ENCODE peak calls at places on chromosomes 7 and 10, in seven cellular contexts. W, H, C, Q, V, P and E are unnamed samples.
A peak's percentile ranks its signal among the peaks of the same experiment; 100 is the strongest.

GRCh38 chr7:42414028-42414427 is 177.0 kb upstream of the GLI3 start:
- DNase-seq in W (no peak), H (no peak), C (no peak), Q (no peak), V (no peak), P (peak; percentile 15), E (no peak)

GRCh38 chr7:69276011-69276729 is 322.1 kb upstream of the AUTS2 start:
- DNase-seq in W (no peak), H (no peak), C (no peak), Q (no peak), V (no peak), P (no peak), E (peak; percentile 7)

GRCh38 chr7:130662426-130662825 is 6.1 kb downstream of the COPG2 start:
- DNase-seq in W (peak; percentile 36), H (no peak), C (no peak), Q (no peak), V (no peak), P (peak; percentile 59), E (no peak)

GRCh38 chr10:48453451-48454301 is 147.2 kb downstream of the MAPK8 start:
- DNase-seq in W (no peak), H (no peak), C (no peak), Q (no peak), V (no peak), P (peak; percentile 85), E (no peak)

GRCh38 chr10:100374137-100374655 is 27.2 kb downstream of the SCD start:
- DNase-seq in W (no peak), H (no peak), C (no peak), Q (no peak), V (peak; percentile 93), P (no peak), E (no peak)

GRCh38 chr10:104022020-104022419 is 55.1 kb downstream of the SLK start:
- DNase-seq in W (no peak), H (no peak), C (no peak), Q (no peak), V (no peak), P (no peak), E (no peak)

GRCh38 chr10:51250278-51250914 is 176.1 kb downstream of the PRKG1 start:
- DNase-seq in W (no peak), H (no peak), C (no peak), Q (no peak), V (no peak), P (no peak), E (peak; percentile 52)

GRCh38 chr7:22659741-22660140 is 67.3 kb upstream of the IL6 start:
- DNase-seq in W (no peak), H (no peak), C (no peak), Q (no peak), V (no peak), P (peak; percentile 49), E (no peak)

GRCh38 chr10:42801135-42801534 is 18.5 kb downstream of the BMS1 start:
- DNase-seq in W (peak; percentile 21), H (no peak), C (no peak), Q (no peak), V (no peak), P (no peak), E (no peak)

GRCh38 chr10:106573106-106573505 is 591.4 kb downstream of the SORCS1 start:
- DNase-seq in W (peak; percentile 69), H (no peak), C (no peak), Q (no peak), V (peak; percentile 39), P (no peak), E (no peak)

GRCh38 chr10:111247781-111248389 is 171.1 kb downstream of the ADRA2A start:
- DNase-seq in W (no peak), H (no peak), C (no peak), Q (no peak), V (no peak), P (peak; percentile 98), E (no peak)

GRCh38 chr7:92527300-92528187 is 776 bp downstream of the PEX1 start:
- DNase-seq in W (peak; percentile 55), H (peak; percentile 36), C (peak; percentile 54), Q (no peak), V (peak; percentile 65), P (peak; percentile 57), E (peak; percentile 78)

GRCh38 chr7:20216637-20217036 is 547 bp downstream of the MACC1 start:
- DNase-seq in W (no peak), H (no peak), C (no peak), Q (no peak), V (no peak), P (no peak), E (no peak)

GRCh38 chr7:20213378-20213777 is 3.8 kb downstream of the MACC1 start:
- DNase-seq in W (no peak), H (no peak), C (no peak), Q (no peak), V (no peak), P (no peak), E (no peak)

GRCh38 chr7:20214132-20214531 is 3.1 kb downstream of the MACC1 start:
- DNase-seq in W (no peak), H (no peak), C (no peak), Q (no peak), V (no peak), P (no peak), E (no peak)

GRCh38 chr7:20217193-20217948 is at the start of gene MACC1:
- DNase-seq in W (no peak), H (peak; percentile 23), C (peak; percentile 90), Q (peak; percentile 86), V (peak; percentile 89), P (peak; percentile 93), E (no peak)

GRCh38 chr7:20214787-20215669 is 2.2 kb downstream of the MACC1 start:
- DNase-seq in W (no peak), H (no peak), C (no peak), Q (no peak), V (peak; percentile 72), P (peak; percentile 70), E (peak; percentile 45)
- H3K9ac ChIP-seq in W (no peak overlapping the region), H (no peak overlapping the region), C (no peak overlapping the region), Q (no peak overlapping the region), V (no peak overlapping the region), P (no peak overlapping the region), E (no peak overlapping the region)

GRCh38 chr10:60954045-60954444 is 10.1 kb upstream of the RHOBTB1 start:
- DNase-seq in W (no peak), H (no peak), C (no peak), Q (no peak), V (no peak), P (no peak), E (no peak)
- H3K4ac ChIP-seq in W (no peak overlapping the region), H (no peak overlapping the region), C (no peak overlapping the region), Q (no peak overlapping the region), V (no peak overlapping the region), P (no peak overlapping the region), E (no peak overlapping the region)

GRCh38 chr10:113562693-113563092 is 9.8 kb downstream of the HABP2 start:
- DNase-seq in W (no peak), H (no peak), C (no peak), Q (no peak), V (no peak), P (peak; percentile 45), E (no peak)

GRCh38 chr10:113561214-113561613 is 8.4 kb downstream of the HABP2 start:
- DNase-seq in W (no peak), H (no peak), C (no peak), Q (no peak), V (no peak), P (no peak), E (no peak)

GRCh38 chr10:113562108-113562507 is 9.3 kb downstream of the HABP2 start:
- DNase-seq in W (no peak), H (no peak), C (no peak), Q (no peak), V (no peak), P (no peak), E (no peak)

GRCh38 chr10:113565364-113565763 is 12.5 kb downstream of the HABP2 start:
- DNase-seq in W (no peak), H (no peak), C (no peak), Q (no peak), V (no peak), P (no peak), E (no peak)

DNA sequence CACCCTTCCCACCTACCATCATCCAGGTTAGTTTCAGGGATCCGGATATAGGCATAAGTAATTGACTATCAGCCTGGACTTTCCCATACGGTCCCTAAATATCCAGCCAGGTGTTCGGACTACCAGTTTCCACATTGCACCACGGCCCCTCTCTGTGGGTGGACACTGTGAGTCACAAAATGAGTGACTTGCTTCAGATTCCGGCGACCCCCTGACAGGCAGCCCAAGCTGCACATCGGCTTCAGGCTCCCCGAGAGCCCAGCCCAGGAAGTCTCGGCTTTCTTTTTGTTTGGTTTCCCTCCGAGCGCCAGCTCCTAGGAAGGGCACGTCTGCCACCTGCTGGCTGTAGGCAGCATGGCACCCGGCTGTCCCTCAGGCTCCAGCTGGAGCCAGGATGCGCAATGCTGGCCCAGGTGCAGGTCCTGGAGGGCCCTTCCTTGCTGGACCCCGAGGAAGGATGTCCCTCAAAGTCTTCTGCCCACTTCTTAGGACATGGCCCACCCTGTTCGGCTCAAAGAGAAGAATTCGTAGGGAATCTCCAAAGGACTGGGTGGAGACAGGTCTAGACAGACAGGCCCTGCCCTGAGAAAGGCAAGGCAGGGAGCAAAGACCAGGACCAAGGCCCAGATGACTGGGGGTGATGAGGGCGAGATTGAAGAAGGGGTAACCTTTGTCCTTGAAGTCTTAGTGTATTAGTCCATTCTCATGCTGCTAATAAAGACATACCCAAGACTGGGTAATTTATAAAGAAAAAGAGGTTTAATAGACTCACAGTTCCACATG is 10.6 kb downstream of the HABP2 start:
- DNase-seq in W (peak; percentile 54), H (peak; percentile 77), C (peak; percentile 80), Q (peak; percentile 47), V (peak; percentile 75), P (peak; percentile 88), E (peak; percentile 63)
- H3K9ac ChIP-seq in W (peak overlapping the region; percentile 54), H (no peak overlapping the region), C (no peak overlapping the region), Q (no peak overlapping the region), V (no peak overlapping the region), P (no peak overlapping the region), E (peak overlapping the region; percentile 80)

GRCh38 chr10:23174075-23174973 is 17.8 kb upstream of the PTF1A start:
- DNase-seq in W (no peak), H (no peak), C (no peak), Q (no peak), V (no peak), P (no peak), E (no peak)
- H3K4ac ChIP-seq in W (no peak overlapping the region), H (no peak overlapping the region), C (no peak overlapping the region), Q (no peak overlapping the region), V (no peak overlapping the region), P (no peak overlapping the region), E (no peak overlapping the region)

DNA sequence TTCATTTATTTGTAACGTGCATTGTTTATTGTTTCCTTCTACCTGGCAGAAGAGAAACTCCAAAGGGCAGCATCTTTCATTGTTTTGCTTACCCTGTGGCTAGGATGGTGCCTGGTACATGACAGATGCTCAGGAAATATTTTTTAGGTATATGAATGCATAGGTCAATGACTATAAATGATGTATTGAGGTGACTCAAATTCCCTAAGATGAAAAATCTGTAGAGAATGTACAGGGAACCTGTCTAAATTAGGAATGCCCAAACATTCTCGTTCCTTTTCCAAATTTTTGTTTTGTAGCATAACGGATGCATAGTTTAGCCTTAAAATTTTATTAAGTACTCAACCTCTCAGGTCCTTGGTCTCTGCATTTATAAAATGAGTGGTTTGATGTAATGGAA is 71.6 kb downstream of the NRP1 start:
- DNase-seq in W (no peak), H (no peak), C (no peak), Q (no peak), V (no peak), P (no peak), E (no peak)
- H3K9ac ChIP-seq in W (no peak overlapping the region), H (no peak overlapping the region), C (no peak overlapping the region), Q (no peak overlapping the region), V (no peak overlapping the region), P (no peak overlapping the region), E (peak overlapping the region; percentile 80)

GRCh38 chr7:4513450-4513849 is 168.6 kb upstream of the FOXK1 start:
- DNase-seq in W (no peak), H (no peak), C (no peak), Q (no peak), V (no peak), P (no peak), E (no peak)
- H3K4ac ChIP-seq in W (no peak overlapping the region), H (no peak overlapping the region), C (no peak overlapping the region), Q (no peak overlapping the region), V (no peak overlapping the region), P (no peak overlapping the region), E (no peak overlapping the region)